ENCODE peak calls at places on chromosomes 4 and X, in five cellular contexts. L is mesenchymal stem cell, A is IMR-90, X is neuronal stem cell, H is trophoblast cell. F is an unnamed sample.

GRCh38 chr4:7255488-7255881 is 63.1 kb downstream of the SORCS2 start:
- DNase-seq in L (no peak), A (no peak), H (no peak), X (no peak), F (no peak)

GRCh38 chr4:177921715-177922114 is 479.5 kb upstream of the AGA start:
- DNase-seq in X (no peak), A (no peak), L (no peak), H (no peak), F (no peak)

GRCh38 chr4:86918539-86919072 is 16.2 kb upstream of the AFF1 start:
- DNase-seq in L (peak; percentile 88), X (no peak), A (peak; percentile 86), H (peak; percentile 99), F (no peak)

GRCh38 chr4:147829401-147830101 is 97.7 kb downstream of the ARHGAP10 start:
- DNase-seq in H (no peak), A (peak; percentile 59), X (no peak), L (peak; percentile 70), F (no peak)

GRCh38 chr4:180832086-180832485 is 1411.1 kb upstream of the TENM3 start:
- DNase-seq in X (no peak), L (peak; percentile 28), H (no peak), A (no peak), F (peak; percentile 42)

GRCh38 chrX:53089224-53089842 is 4.6 kb upstream of the KANTR start:
- DNase-seq in A (peak; percentile 68), X (no peak), H (peak; percentile 74), L (peak; percentile 70), F (peak; percentile 64)

GRCh38 chr4:23332266-23332665 is 557.6 kb downstream of the PPARGC1A start:
- DNase-seq in H (no peak), A (no peak), X (peak; percentile 15), L (no peak), F (no peak)

GRCh38 chr4:37641886-37642849 is 44.0 kb downstream of the RELL1 start:
- DNase-seq in L (no peak), H (peak; percentile 28), A (no peak), X (no peak), F (no peak)

GRCh38 chrX:69362889-69363288 is 141.2 kb upstream of the NALF2 start:
- DNase-seq in X (no peak), L (no peak), H (no peak), A (no peak), F (no peak)

GRCh38 chr4:113962719-113963274 is 16.6 kb downstream of the ARSJ start:
- DNase-seq in X (no peak), L (no peak), A (no peak), H (no peak), F (no peak)

GRCh38 chr4:7240341-7240740 is 48.0 kb downstream of the SORCS2 start:
- DNase-seq in H (no peak), L (no peak), A (no peak), X (no peak), F (peak; percentile 4)

GRCh38 chr4:176259330-176260090 is 9.5 kb downstream of the ASB5 start:
- DNase-seq in L (peak; percentile 58), H (peak; percentile 91), X (no peak), A (peak; percentile 80), F (peak; percentile 14)

GRCh38 chrX:102077426-102077825 is 48.1 kb upstream of the TCEAL2 start:
- DNase-seq in L (no peak), X (no peak), H (no peak), A (no peak), F (no peak)

GRCh38 chrX:131262738-131263679 is 26.1 kb downstream of the IGSF1 start:
- DNase-seq in A (no peak), H (peak; percentile 53), X (no peak), L (no peak), F (peak; percentile 62)

GRCh38 chrX:64218023-64218422 is 12.4 kb downstream of the ASB12 start:
- DNase-seq in A (no peak), L (no peak), X (no peak), H (no peak), F (no peak)

GRCh38 chr4:94889961-94890360 is 132.2 kb downstream of the BMPR1B start:
- DNase-seq in H (no peak), A (peak; percentile 73), X (no peak), L (peak; percentile 40), F (peak; percentile 72)

GRCh38 chr4:145352438-145353145 is 129.1 kb upstream of the SMAD1 start:
- DNase-seq in X (no peak), H (no peak), L (no peak), A (no peak), F (no peak)

GRCh38 chr4:128191115-128191897 is 96.3 kb downstream of the PGRMC2 start:
- DNase-seq in X (peak; percentile 64), H (peak; percentile 79), A (peak; percentile 77), L (peak; percentile 78), F (peak; percentile 74)

GRCh38 chrX:3541336-3541735 is 172.1 kb downstream of the PRKX start:
- DNase-seq in X (no peak), L (no peak), H (no peak), A (no peak), F (no peak)

GRCh38 chrX:119573840-119574393 is 446 bp upstream of the UBE2A start:
- DNase-seq in X (no peak), A (peak; percentile 20), L (peak; percentile 48), H (peak; percentile 70), F (peak; percentile 54)

GRCh38 chrX:140346711-140347110 is 158.2 kb downstream of the SOX3 start:
- DNase-seq in L (no peak), H (peak; percentile 22), A (no peak), X (no peak), F (peak; percentile 42)

GRCh38 chr4:129804458-129804981 is 708.6 kb downstream of the C4orf33 start:
- DNase-seq in L (no peak), A (no peak), X (no peak), H (no peak), F (peak; percentile 23)

GRCh38 chrX:11666180-11666579 is 460 bp upstream of the ARHGAP6 start:
- DNase-seq in A (no peak), L (peak; percentile 32), H (no peak), X (peak; percentile 42), F (peak; percentile 53)

DNA sequence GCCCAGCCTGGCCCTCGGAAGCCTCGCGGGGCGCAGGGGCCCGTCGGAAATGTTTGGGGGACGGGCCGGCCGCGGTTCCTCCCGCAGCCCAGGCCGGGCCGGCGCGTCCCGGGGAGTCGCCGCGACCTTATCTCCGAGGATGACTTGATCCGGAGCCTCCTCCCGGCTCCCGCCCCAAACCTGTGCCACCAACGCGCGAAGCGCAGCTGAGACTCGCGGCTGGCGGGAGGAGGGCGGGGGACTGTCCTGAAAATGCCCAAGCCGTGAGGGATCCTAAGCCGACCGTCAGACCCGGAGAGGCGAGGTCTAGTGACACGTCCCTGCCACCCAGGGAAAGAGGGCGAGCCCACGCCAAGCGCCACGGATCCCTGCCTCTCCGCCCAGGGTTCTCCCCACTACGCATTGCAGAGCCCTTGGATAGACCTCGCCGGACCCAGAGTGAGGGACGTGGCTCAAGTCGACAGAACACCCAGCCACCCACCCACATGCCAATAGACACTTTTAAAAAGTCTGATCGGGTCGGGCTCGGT is 26.9 kb downstream of the UTP14A start:
- DNase-seq in L (peak; percentile 15), X (no peak), H (peak; percentile 46), A (no peak), F (no peak)
- H3K4me3 ChIP-seq in L (peak overlapping the region; percentile 54), X (peak overlapping the region; percentile 43), H (peak overlapping the region; percentile 70), A (peak overlapping the region; percentile 78), F (no peak overlapping the region)

DNA sequence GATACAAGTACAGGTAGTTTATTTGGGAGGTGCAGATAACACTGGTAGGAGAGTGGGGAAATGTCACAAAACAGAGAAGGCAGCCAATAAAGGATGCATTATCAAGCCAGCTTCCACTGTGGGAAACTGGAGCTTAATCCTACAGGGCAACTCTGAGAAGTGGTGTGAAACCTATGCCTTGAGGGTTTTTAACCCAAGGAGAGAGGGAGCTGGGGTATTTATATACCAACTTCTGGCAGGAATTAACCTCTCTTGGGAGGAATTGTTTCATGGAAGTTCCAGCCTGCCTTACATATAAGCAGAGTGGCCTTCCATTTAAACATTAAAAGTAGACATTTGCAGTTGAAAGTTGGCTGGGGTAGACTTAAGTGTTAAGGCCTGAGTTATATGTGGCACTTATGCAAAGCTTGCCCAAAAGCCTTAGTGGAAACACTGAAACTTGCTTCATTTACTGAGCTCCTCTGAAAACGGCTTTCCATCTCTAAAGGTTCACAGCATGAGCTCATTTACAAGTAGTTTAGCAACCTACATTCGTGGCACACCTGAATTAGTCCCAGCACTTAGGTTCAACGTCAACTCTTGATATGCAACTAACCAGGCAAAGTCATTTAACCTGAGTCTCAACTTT is 19.2 kb downstream of the MAGEB17 start:
- DNase-seq in H (no peak), A (no peak), L (peak; percentile 3), X (no peak), F (peak; percentile 67)
- H2BK120ac ChIP-seq in H (no peak overlapping the region), A (peak overlapping the region; percentile 96), L (no peak overlapping the region), X (no peak overlapping the region), F (peak overlapping the region; percentile 5)

GRCh38 chrX:139194571-139195280 is 335.8 kb upstream of the F9 start:
- DNase-seq in H (no peak), A (no peak), L (no peak), X (no peak), F (peak; percentile 52)
- H3K4me3 ChIP-seq in H (peak overlapping the region; percentile 53), A (no peak overlapping the region), L (peak overlapping the region; percentile 51), X (no peak overlapping the region), F (no peak overlapping the region)

DNA sequence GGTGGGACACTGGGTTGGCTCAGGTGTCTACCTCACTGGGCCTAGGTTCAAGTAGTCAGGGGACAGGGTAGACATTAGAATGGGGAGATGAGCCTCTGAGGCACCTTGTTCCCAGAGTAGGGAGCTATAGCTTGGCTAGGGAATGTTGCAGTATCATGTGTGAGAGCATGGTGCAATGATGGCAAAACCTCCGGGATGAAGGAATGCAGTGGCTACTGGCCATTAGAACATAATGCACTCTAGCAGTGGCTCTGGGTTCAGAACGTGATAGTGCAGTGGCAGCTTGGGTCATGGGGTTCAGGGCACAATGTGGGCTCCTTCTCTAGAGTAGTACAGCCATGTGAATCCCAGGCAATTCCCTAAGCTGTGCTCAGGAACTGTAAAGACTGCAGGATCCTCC is 471.5 kb downstream of the CCSER1 start:
- DNase-seq in X (no peak), A (no peak), H (no peak), L (no peak), F (no peak)
- H2BK120ac ChIP-seq in X (no peak overlapping the region), A (no peak overlapping the region), H (no peak overlapping the region), L (no peak overlapping the region), F (no peak overlapping the region)

GRCh38 chr4:69999420-69999819 is 3.7 kb downstream of the STATH start:
- DNase-seq in X (no peak), H (no peak), A (no peak), L (no peak), F (no peak)
- H3K4me3 ChIP-seq in X (no peak overlapping the region), H (no peak overlapping the region), A (no peak overlapping the region), L (no peak overlapping the region), F (no peak overlapping the region)

F was measured in mesendoderm.